ENCODE peak calls at places on chromosome 3, in five cellular contexts. J, U, G, L and X are unnamed samples. For H3K4me1, the result is how much of the 10 kb centered on the place peaks cover.

GRCh38 chr3:38119802-38120689 is 16.9 kb downstream of the ACAA1 start:
- DNase-seq in G (no peak), L (no peak), J (no peak), U (no peak), X (peak)

GRCh38 chr3:71513081-71513480 is 70.4 kb downstream of the FOXP1 start:
- DNase-seq in L (no peak), G (no peak), J (no peak), U (no peak), X (no peak)

GRCh38 chr3:195102609-195103467 is 168.1 kb downstream of the XXYLT1 start:
- DNase-seq in G (no peak), U (peak), L (peak), J (no peak), X (no peak)

GRCh38 chr3:10702961-10703740 is 112.9 kb upstream of the SLC6A11 start:
- DNase-seq in L (no peak), U (peak), J (no peak), G (no peak), X (peak)

GRCh38 chr3:76700323-76700722 is 339.6 kb upstream of the ROBO2 start:
- DNase-seq in J (no peak), U (no peak), L (no peak), G (no peak), X (no peak)

GRCh38 chr3:154095832-154096421 is 25.3 kb upstream of the ARHGEF26 start:
- DNase-seq in G (peak), J (no peak), U (no peak), L (no peak), X (no peak)

GRCh38 chr3:82745544-82745943 is 984.1 kb upstream of the GBE1 start:
- DNase-seq in L (no peak), G (no peak), J (no peak), U (no peak), X (no peak)

GRCh38 chr3:99901200-99901926 is 83.7 kb downstream of the CMSS1 start:
- DNase-seq in G (peak), U (no peak), J (no peak), L (no peak), X (no peak)

GRCh38 chr3:144011251-144011799 is 39.7 kb downstream of the DIPK2A start:
- DNase-seq in J (no peak), U (no peak), L (no peak), G (no peak), X (no peak)

GRCh38 chr3:10160346-10160745 is 4.4 kb upstream of the IRAK2 start:
- DNase-seq in J (no peak), U (no peak), L (no peak), G (no peak), X (no peak)

GRCh38 chr3:151268267-151269235 is 9.8 kb downstream of the P2RY14 start:
- DNase-seq in U (no peak), L (no peak), J (no peak), G (no peak), X (no peak)

GRCh38 chr3:9347887-9348286 is 15.0 kb upstream of the THUMPD3 start:
- DNase-seq in G (no peak), L (no peak), J (no peak), U (no peak), X (no peak)

GRCh38 chr3:161096771-161097367 is 8.3 kb downstream of the B3GALNT1 start:
- DNase-seq in L (no peak), G (peak), U (peak), J (peak), X (peak)

GRCh38 chr3:54146383-54147239 is 24.3 kb downstream of the CACNA2D3 start:
- DNase-seq in G (peak), U (peak), J (peak), L (peak), X (peak)

GRCh38 chr3:130414457-130414856 is 69.0 kb downstream of the COL6A5 start:
- DNase-seq in G (no peak), J (no peak), U (no peak), L (no peak), X (no peak)

GRCh38 chr3:129119365-129120100 is 2.1 kb downstream of the RAB43 start:
- DNase-seq in G (peak), J (peak), L (peak), U (no peak), X (peak)

GRCh38 chr3:100216713-100217112 is 44.1 kb upstream of the TBC1D23 start:
- DNase-seq in J (no peak), U (no peak), G (no peak), L (no peak), X (no peak)

GRCh38 chr3:114221881-114222264 is 15.5 kb downstream of the ZNF80 start:
- DNase-seq in G (no peak), J (no peak), L (no peak), U (no peak), X (no peak)

GRCh38 chr3:192992346-192992745 is 74.7 kb upstream of the MB21D2 start:
- DNase-seq in G (no peak), U (no peak), L (no peak), J (no peak), X (no peak)

GRCh38 chr3:73868688-73869315 is 244.1 kb upstream of the PDZRN3 start:
- DNase-seq in G (peak), L (peak), U (peak), J (peak), X (peak)

GRCh38 chr3:73685061-73685460 is 60.3 kb upstream of the PDZRN3 start:
- DNase-seq in J (no peak), G (no peak), L (no peak), U (no peak), X (no peak)

GRCh38 chr3:161171113-161171512 is 50.0 kb upstream of the NMD3 start:
- DNase-seq in L (peak), U (peak), G (no peak), J (no peak), X (no peak)

GRCh38 chr3:42202239-42202865 is 63.6 kb downstream of the CCK start:
- DNase-seq in L (no peak), U (no peak), J (no peak), G (no peak), X (no peak)

GRCh38 chr3:188817103-188817919 is 354.5 kb upstream of the TPRG1 start:
- DNase-seq in J (no peak), U (peak), L (no peak), G (no peak), X (peak)

GRCh38 chr3:173502983-173503568 is 105.5 kb downstream of the NLGN1 start:
- DNase-seq in G (no peak), J (no peak), L (no peak), U (no peak), X (no peak)

DNA sequence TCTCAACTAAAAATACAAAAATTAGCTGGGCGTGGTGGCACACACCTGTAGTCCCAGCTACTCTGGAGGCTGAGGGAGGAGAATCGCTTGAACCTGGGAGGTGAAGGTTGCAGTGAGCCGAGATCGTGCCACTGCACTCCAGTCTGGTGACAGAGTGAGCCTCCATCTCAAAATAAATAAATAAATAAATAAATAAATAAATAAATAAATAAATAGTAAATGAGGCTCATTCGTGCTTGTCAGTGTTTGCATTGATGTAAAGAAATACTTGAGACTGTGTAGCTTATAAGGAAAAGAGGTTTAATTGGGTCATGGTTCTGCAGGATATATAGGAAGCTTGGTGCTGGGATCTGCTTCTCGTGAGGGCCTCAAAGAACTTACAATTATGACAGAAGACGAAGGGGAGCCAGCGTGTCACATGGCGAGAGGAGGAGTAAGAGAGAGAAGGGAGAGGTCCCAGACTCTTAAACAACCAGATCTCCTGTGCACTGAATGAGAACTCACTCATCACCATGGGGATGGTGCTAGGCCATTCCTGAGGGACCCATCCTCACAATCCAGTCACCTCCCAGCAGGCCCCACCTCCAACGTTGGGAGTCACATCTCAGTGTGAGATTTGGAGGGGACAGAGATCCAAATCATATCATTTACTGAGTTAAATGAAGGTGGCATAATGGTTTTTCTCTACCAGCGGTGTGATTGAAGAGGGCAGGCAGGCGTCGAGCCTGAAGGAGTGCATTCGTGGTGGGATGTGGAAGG is 104.5 kb downstream of the FNDC3B start:
- DNase-seq in U (no peak), L (no peak), J (no peak), G (no peak), X (no peak)
- H3K4me1 ChIP-seq in U (under half), L (under half), J (under half), G (half or more), X (under half)

GRCh38 chr3:39127296-39127906 is 19.9 kb downstream of the TTC21A start:
- DNase-seq in G (no peak), U (no peak), L (no peak), J (no peak), X (no peak)
- H3K27ac ChIP-seq in G (no peak), U (no peak), L (no peak), J (no peak), X (no peak)

GRCh38 chr3:35664460-35664919 is 25.2 kb downstream of the ARPP21 start:
- DNase-seq in G (no peak), U (peak), L (no peak), J (peak), X (peak)
- H3K4me3 ChIP-seq in G (no peak), U (no peak), L (no peak), J (no peak), X (no peak)

GRCh38 chr3:36480916-36481648 is 100.8 kb downstream of the STAC start:
- DNase-seq in G (no peak), J (no peak), L (no peak), U (peak), X (no peak)
- H3K4me1 ChIP-seq in G (under half), J (under half), L (under half), U (under half), X (under half)

GRCh38 chr3:134651347-134652041 is 672 bp upstream of the KY start:
- DNase-seq in G (no peak), L (no peak), U (no peak), J (peak), X (no peak)
- H3K27ac ChIP-seq in G (no peak), L (no peak), U (no peak), J (peak), X (no peak)

GRCh38 chr3:112087746-112088145 is 1.6 kb downstream of the C3orf52 start:
- DNase-seq in G (no peak), U (no peak), L (peak), J (peak), X (no peak)
- H3K4me3 ChIP-seq in G (no peak), U (no peak), L (peak), J (peak), X (peak)

DNA sequence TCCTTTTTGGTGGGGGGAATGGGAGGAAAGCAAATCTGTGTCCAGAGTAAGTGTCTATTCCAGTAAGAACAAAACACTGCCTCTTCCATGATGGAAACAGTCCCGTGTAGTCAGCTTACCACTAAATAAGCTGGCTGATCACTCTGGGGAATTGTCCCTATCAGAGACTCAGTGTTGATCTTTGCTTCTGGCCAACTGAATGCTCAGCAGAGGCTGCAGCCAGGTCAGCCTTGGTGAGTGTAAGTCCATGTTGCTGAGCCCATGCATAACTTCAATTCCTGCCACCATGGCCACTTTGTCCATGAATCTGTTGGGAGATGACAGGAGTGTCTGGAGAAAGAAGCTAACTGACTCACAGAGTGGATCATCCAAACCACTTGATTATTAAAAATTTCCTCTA is 33.8 kb upstream of the XCR1 start:
- DNase-seq in L (no peak), G (no peak), J (no peak), U (no peak), X (no peak)
- H3K4me1 ChIP-seq in L (under half), G (under half), J (under half), U (under half), X (under half)